ENCODE peak calls at places on chromosomes 5 and 9, in ten cellular contexts. S, M, O, Z, W, N, F, P, B and G are unnamed samples.

GRCh38 chr5:52811067-52811749 is 23.5 kb downstream of the ITGA1 start:
- DNase-seq in S (no peak), M (peak), O (no peak), Z (no peak), W (no peak), N (peak), F (no peak), P (no peak), B (no peak), G (no peak)

GRCh38 chr9:37156781-37157356 is 36.5 kb downstream of the ZCCHC7 start:
- DNase-seq in S (no peak), M (no peak), O (no peak), Z (no peak), W (no peak), N (no peak), F (no peak), P (no peak), B (no peak), G (no peak)

GRCh38 chr5:170182461-170182860 is 50.3 kb upstream of the C5orf58 start:
- DNase-seq in S (no peak), M (no peak), O (no peak), Z (no peak), W (no peak), N (no peak), F (no peak), P (no peak), B (no peak), G (no peak)

GRCh38 chr9:27950382-27950781 is 377.1 kb upstream of the C9orf72 start:
- DNase-seq in S (no peak), M (no peak), O (no peak), Z (no peak), W (no peak), N (no peak), F (no peak), P (no peak), B (no peak), G (no peak)

GRCh38 chr5:56819027-56819881 is 3.9 kb downstream of the MAP3K1 start:
- DNase-seq in S (no peak), M (no peak), O (no peak), Z (no peak), W (no peak), N (peak), F (no peak), P (no peak), B (no peak), G (peak)

GRCh38 chr5:69217154-69217731 is 17.4 kb upstream of the CDK7 start:
- DNase-seq in S (no peak), M (no peak), O (no peak), Z (peak), W (no peak), N (peak), F (no peak), P (no peak), B (peak), G (peak)

GRCh38 chr9:78601957-78602565 is 305.1 kb downstream of the PSAT1 start:
- DNase-seq in S (no peak), M (no peak), O (peak), Z (no peak), W (no peak), N (peak), F (peak), P (no peak), B (no peak), G (peak)

GRCh38 chr5:123813937-123814624 is 302.1 kb downstream of the CSNK1G3 start:
- DNase-seq in S (no peak), M (no peak), O (no peak), Z (no peak), W (no peak), N (peak), F (no peak), P (no peak), B (no peak), G (no peak)

GRCh38 chr9:13787234-13787833 is 507.8 kb upstream of the MPDZ start:
- DNase-seq in S (no peak), M (no peak), O (no peak), Z (no peak), W (peak), N (no peak), F (peak), P (no peak), B (peak), G (no peak)

GRCh38 chr5:171336486-171337206 is 27.6 kb downstream of the TLX3 start:
- DNase-seq in S (no peak), M (no peak), O (peak), Z (peak), W (peak), N (peak), F (peak), P (no peak), B (no peak), G (peak)

GRCh38 chr5:178589180-178590140 is 733 bp downstream of the COL23A1 start:
- DNase-seq in S (no peak), M (no peak), O (peak), Z (no peak), W (no peak), N (peak), F (no peak), P (peak), B (no peak), G (peak)

GRCh38 chr5:177474094-177474493 is 660 bp upstream of the DBN1 start:
- DNase-seq in S (no peak), M (peak), O (no peak), Z (no peak), W (no peak), N (no peak), F (no peak), P (no peak), B (no peak), G (no peak)

GRCh38 chr9:70553718-70554673 is 139.5 kb upstream of the KLF9 start:
- DNase-seq in S (no peak), M (peak), O (no peak), Z (no peak), W (no peak), N (no peak), F (no peak), P (no peak), B (peak), G (no peak)
- TF ChIP-seq POLR2A in S (no peak), M (no peak), O (no peak), Z (no peak), W (no peak), N (no peak), F (no peak), P (no peak), B (no peak), G (no peak)

GRCh38 chr9:5628183-5628529 is 751 bp upstream of the RIC1 start:
- DNase-seq in S (no peak), M (no peak), O (no peak), Z (no peak), W (no peak), N (no peak), F (no peak), P (no peak), B (no peak), G (no peak)

GRCh38 chr9:5625916-5626315 is 3.0 kb upstream of the RIC1 start:
- DNase-seq in S (no peak), M (no peak), O (no peak), Z (no peak), W (no peak), N (peak), F (no peak), P (no peak), B (no peak), G (no peak)

GRCh38 chr9:5628530-5629311 is at the start of gene RIC1:
- DNase-seq in S (peak), M (peak), O (peak), Z (peak), W (peak), N (peak), F (peak), P (peak), B (peak), G (peak)

GRCh38 chr9:5624655-5625054 is 4.3 kb upstream of the RIC1 start:
- DNase-seq in S (no peak), M (no peak), O (no peak), Z (no peak), W (no peak), N (no peak), F (no peak), P (no peak), B (no peak), G (no peak)

GRCh38 chr9:5626727-5627634 is 1.9 kb upstream of the RIC1 start:
- DNase-seq in S (no peak), M (no peak), O (peak), Z (peak), W (peak), N (peak), F (peak), P (no peak), B (no peak), G (peak)
- TF ChIP-seq POLR2A in S (no peak), M (no peak), O (no peak), Z (peak), W (no peak), N (peak), F (peak), P (peak), B (no peak), G (peak)

GRCh38 chr9:133665535-133665934 is 29.4 kb downstream of the DBH start:
- DNase-seq in S (no peak), M (no peak), O (no peak), Z (no peak), W (no peak), N (no peak), F (no peak), P (no peak), B (no peak), G (no peak)

GRCh38 chr9:133666387-133666786 is 30.2 kb downstream of the DBH start:
- DNase-seq in S (no peak), M (no peak), O (no peak), Z (no peak), W (no peak), N (no peak), F (no peak), P (no peak), B (no peak), G (no peak)

GRCh38 chr9:133666845-133667244 is 30.7 kb downstream of the DBH start:
- DNase-seq in S (no peak), M (no peak), O (no peak), Z (no peak), W (no peak), N (no peak), F (no peak), P (no peak), B (no peak), G (no peak)

GRCh38 chr9:133669402-133669801 is 33.2 kb downstream of the DBH start:
- DNase-seq in S (no peak), M (no peak), O (no peak), Z (no peak), W (no peak), N (no peak), F (no peak), P (no peak), B (no peak), G (no peak)

DNA sequence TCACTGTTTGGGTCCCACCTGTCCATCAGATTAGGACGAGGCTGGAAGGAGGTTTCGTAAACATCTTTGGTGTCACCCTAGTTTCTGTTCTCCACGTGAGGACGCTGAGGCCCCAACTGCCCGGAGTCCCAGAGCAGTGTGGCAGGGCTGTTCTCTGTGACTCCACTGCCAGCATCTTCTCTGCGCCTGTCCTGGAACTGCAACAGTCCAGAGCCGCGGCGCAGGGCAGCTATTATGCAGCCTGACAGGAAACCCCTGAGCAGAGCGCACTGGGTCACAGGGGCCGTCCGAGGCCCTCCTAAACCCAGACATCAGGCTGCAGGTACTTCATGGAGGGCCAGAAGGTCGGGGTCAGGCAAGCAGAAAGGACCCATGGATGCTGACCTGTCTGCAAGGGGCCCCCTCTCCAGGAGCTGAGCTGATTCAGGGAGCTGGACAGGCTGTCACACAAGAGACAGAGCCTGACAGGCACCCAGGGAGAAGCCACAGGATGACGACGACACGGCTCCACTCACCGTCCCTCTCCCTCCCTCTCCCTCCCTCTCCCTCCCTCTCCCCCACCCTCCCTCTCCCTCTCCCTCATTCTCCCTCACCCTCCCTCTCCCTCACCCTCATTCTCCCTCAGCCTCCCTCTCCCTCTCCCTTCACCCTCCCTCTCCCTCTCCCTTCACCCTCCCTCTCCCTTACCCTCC is 31.7 kb downstream of the DBH start:
- DNase-seq in S (no peak), M (no peak), O (no peak), Z (no peak), W (no peak), N (peak), F (no peak), P (no peak), B (no peak), G (no peak)
- TF ChIP-seq POLR2A in S (no peak), M (no peak), O (no peak), Z (no peak), W (no peak), N (no peak), F (no peak), P (no peak), B (no peak), G (no peak)

GRCh38 chr5:81393783-81394718 is at the start of gene ACOT12:
- DNase-seq in S (no peak), M (peak), O (no peak), Z (no peak), W (no peak), N (no peak), F (no peak), P (peak), B (no peak), G (no peak)
- TF ChIP-seq POLR2A in S (no peak), M (no peak), O (no peak), Z (no peak), W (no peak), N (no peak), F (no peak), P (no peak), B (no peak), G (no peak)

GRCh38 chr9:114371343-114371985 is 16.3 kb downstream of the AKNA start:
- DNase-seq in S (no peak), M (peak), O (no peak), Z (no peak), W (no peak), N (no peak), F (no peak), P (no peak), B (no peak), G (no peak)

GRCh38 chr9:114370985-114371335 is 16.8 kb downstream of the AKNA start:
- DNase-seq in S (no peak), M (peak), O (no peak), Z (no peak), W (no peak), N (no peak), F (no peak), P (no peak), B (no peak), G (no peak)

GRCh38 chr9:114372971-114373591 is 14.7 kb downstream of the AKNA start:
- DNase-seq in S (peak), M (peak), O (peak), Z (peak), W (peak), N (peak), F (no peak), P (peak), B (no peak), G (no peak)

GRCh38 chr9:114370251-114370984 is 17.4 kb downstream of the AKNA start:
- DNase-seq in S (no peak), M (peak), O (no peak), Z (no peak), W (no peak), N (peak), F (no peak), P (no peak), B (no peak), G (no peak)

DNA sequence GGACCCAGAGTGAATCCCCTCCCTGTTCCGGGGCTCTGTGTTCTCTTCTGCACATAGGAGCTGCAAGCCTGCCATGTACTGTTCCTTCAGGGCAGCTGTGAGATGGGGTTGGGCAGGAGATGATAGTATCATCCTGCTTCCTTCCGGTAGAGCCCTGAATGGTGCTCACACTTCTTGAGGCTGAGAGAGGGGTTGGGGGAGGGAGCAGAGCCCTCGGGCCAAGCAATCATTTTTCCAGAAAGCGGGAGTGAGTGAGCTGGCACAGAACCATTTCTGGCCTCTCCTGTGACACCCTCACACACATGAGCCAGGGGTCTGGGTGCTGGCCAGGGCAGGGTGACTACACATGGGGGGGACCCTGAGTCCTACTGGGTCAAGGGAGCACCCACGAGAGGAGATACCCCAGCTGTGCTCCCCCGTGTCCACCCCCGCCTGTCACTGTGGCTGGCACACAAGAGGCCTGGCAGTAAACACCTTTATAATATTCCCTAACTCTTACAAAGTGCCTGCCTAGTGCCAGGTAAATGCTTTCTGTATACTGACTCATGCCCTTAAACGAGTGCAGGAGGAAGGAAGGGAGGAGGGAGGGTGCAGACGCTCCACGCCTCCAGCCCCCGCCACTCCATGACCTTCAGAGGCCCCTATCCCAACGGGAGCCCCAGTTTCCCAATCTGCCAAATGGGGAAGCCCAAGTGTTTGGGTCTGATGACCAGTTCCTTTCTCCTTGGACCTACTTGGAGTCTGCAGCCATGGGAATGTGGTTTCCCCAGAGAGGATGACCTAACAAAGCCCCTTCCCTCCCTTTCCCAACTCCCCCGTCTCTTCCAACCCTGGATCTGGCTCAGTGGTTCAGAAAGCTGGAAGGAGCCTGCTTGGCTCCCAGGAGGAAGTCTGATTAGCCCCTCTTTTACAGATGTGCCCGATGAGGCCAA is 15.5 kb downstream of the AKNA start:
- DNase-seq in S (no peak), M (peak), O (no peak), Z (peak), W (no peak), N (peak), F (no peak), P (no peak), B (peak), G (no peak)
- TF ChIP-seq POLR2A in S (no peak), M (no peak), O (no peak), Z (peak), W (no peak), N (no peak), F (no peak), P (peak), B (no peak), G (no peak)

DNA sequence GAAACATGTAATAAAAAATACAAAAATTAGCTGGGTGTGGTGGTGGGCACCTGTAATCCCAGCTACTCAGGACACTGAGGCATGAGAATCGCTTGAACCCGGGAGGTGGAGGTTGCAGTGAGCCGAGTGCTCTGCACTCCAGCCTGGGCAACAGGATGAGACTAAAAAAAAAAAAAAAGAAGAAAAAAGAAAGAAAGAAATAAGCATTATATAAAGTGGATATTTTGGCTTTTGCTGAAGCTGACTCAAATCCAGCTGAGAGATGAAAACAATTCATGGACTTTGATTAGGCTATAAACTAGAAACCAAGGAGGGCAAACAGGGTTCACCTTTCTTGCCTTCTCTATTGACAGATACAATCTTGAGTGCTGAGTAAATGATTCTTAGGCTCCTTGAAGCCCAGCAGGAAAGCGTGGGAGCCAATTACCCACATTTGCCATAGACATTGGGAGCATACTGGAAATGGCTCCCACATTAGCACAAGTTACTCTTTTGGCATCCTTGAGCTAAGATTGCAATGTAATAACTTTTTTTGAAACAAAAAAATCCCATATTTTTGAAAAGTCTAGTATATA is 2.4 kb upstream of the BTF3 start:
- DNase-seq in S (no peak), M (no peak), O (no peak), Z (no peak), W (no peak), N (no peak), F (no peak), P (no peak), B (no peak), G (no peak)
- TF ChIP-seq POLR2A in S (no peak), M (no peak), O (no peak), Z (no peak), W (no peak), N (no peak), F (no peak), P (no peak), B (no peak), G (no peak)

DNA sequence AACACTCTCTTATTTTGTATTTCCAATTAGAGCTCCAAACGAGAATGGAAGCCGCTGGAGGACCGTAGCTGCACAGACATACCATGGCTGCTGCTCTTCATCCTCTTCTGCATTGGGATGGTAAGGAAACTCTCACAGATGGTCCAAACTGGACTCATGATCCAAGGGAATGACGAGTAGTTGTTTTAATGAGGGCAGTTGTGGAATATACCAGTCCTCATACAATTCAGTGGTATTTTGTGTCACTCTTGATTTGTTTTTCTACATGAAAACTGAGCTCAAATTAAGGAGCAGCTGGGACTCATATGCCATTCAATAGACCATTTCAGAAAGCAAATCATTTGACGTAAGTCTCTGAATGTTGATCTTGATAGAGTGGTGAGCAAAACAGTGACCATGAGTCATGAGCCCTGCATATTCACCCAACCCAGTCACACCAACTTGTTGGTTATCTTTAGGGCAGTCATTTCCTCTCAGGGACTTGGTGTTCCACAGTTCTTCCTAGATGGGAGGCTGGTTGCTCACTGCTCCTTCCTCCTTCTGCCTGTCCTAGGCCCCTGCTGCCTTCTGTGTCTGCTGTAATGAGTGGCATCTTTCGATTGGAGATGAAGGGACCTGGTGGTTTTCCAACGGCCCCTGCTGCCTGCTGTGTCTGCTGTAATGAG is 54.9 kb downstream of the SLC44A1 start:
- DNase-seq in S (no peak), M (no peak), O (no peak), Z (peak), W (no peak), N (peak), F (no peak), P (no peak), B (no peak), G (peak)
- TF ChIP-seq POLR2A in S (no peak), M (no peak), O (no peak), Z (peak), W (no peak), N (no peak), F (no peak), P (no peak), B (no peak), G (peak)